ENCODE peak calls at places on chromosomes 3 and 15, in seven cellular contexts. I is Daoy, M is left colon, O is kidney glomerular epithelial cell, H is fibroblast of pulmonary artery, P is hypothalamus, R is SHP77. E is an unnamed sample.

GRCh38 chr15:28098766-28099554 is at the start of gene OCA2:
- DNase-seq in O (no peak), I (peak), M (peak), R (no peak), H (peak), P (no peak), E (peak)

GRCh38 chr3:183823963-183824362 is 1.4 kb downstream of the MAP6D1 start:
- DNase-seq in H (no peak), I (no peak), M (no peak), P (no peak), O (no peak), R (peak), E (no peak)

GRCh38 chr3:73037369-73037699 is 24.1 kb upstream of the EBLN2 start:
- DNase-seq in I (peak), R (no peak), H (peak), P (no peak), M (no peak), O (peak), E (no peak)

GRCh38 chr15:100764778-100765457 is 114.7 kb upstream of the ALDH1A3 start:
- DNase-seq in I (peak), M (no peak), H (peak), O (peak), R (no peak), P (no peak), E (no peak)

GRCh38 chr3:186571644-186572013 is 1.1 kb downstream of the DNAJB11 start:
- DNase-seq in O (no peak), M (no peak), R (no peak), I (no peak), H (no peak), P (no peak), E (no peak)

GRCh38 chr15:78084359-78084750 is 6.8 kb upstream of the TBC1D2B start:
- DNase-seq in R (no peak), M (peak), H (no peak), I (no peak), O (no peak), P (no peak), E (no peak)

GRCh38 chr15:67093146-67093874 is 27.9 kb downstream of the SMAD3 start:
- DNase-seq in R (no peak), H (no peak), P (no peak), O (no peak), M (no peak), I (no peak), E (no peak)

GRCh38 chr3:71690222-71690821 is 34.9 kb downstream of the EIF4E3 start:
- DNase-seq in M (no peak), R (no peak), O (peak), I (no peak), H (peak), P (no peak), E (no peak)

GRCh38 chr3:196971094-196971698 is 2.6 kb upstream of the PIGZ start:
- DNase-seq in I (no peak), O (no peak), R (no peak), M (no peak), P (no peak), H (no peak), E (no peak)

GRCh38 chr15:75063338-75063737 is 39.9 kb downstream of the PPCDC start:
- DNase-seq in R (no peak), O (peak), I (no peak), M (no peak), H (peak), P (no peak), E (peak)

E was measured in ecto neural progenitor cell.